ENCODE peak calls at places on chromosomes 11 and 22, in ten cellular contexts. Q is small intestine; I is hepatocyte; H is Peyer's patch; V is CD8-positive, alpha-beta memory T cell; N is sigmoid colon; U is cardiac muscle cell; X is heart left ventricle; Z is astrocyte; W is bronchial epithelial cell. G is an unnamed sample.

GRCh38 chr11:396948-397548 is 3.0 kb downstream of the PKP3 start:
- DNase-seq in I (no peak), Z (peak; percentile 52), V (peak; percentile 36), H (peak; percentile 86), Q (no peak), N (peak; percentile 82), W (no peak), X (peak; percentile 56), U (no peak), G (peak; percentile 68)

GRCh38 chr11:20000393-20001134 is 159.7 kb downstream of the DBX1 start:
- DNase-seq in V (no peak), W (no peak), I (peak; percentile 61), U (peak; percentile 91), N (no peak), H (peak; percentile 47), Q (no peak), Z (no peak), X (peak; percentile 31), G (no peak)

GRCh38 chr11:61712301-61712700 is 32.1 kb downstream of the DAGLA start:
- DNase-seq in U (no peak), Z (no peak), V (no peak), Q (no peak), I (no peak), H (no peak), X (no peak), N (no peak), W (no peak), G (no peak)

GRCh38 chr11:27242591-27242990 is 120.4 kb downstream of the CCDC34 start:
- DNase-seq in X (no peak), H (no peak), Z (peak; percentile 100), Q (no peak), W (no peak), U (no peak), I (no peak), N (no peak), V (no peak), G (peak; percentile 38)

GRCh38 chr11:1458340-1459218 is 28.0 kb downstream of the MOB2 start:
- DNase-seq in Z (no peak), I (peak; percentile 75), V (no peak), U (peak; percentile 73), X (peak; percentile 45), W (peak; percentile 16), Q (peak; percentile 52), N (peak; percentile 96), H (peak; percentile 77), G (no peak)

GRCh38 chr11:26621147-26621546 is 49.1 kb upstream of the MUC15 start:
- DNase-seq in Q (no peak), I (peak; percentile 16), W (peak; percentile 97), V (no peak), H (no peak), N (no peak), U (no peak), X (no peak), Z (peak; percentile 84), G (peak; percentile 43)

GRCh38 chr11:19729141-19729540 is 16.5 kb downstream of the NAV2 start:
- DNase-seq in W (no peak), Q (no peak), I (no peak), X (no peak), V (no peak), H (no peak), Z (no peak), N (no peak), U (no peak), G (no peak)

GRCh38 chr11:11731311-11732083 is 109.7 kb upstream of the GALNT18 start:
- DNase-seq in Q (no peak), I (no peak), X (no peak), Z (peak; percentile 61), U (no peak), H (no peak), N (no peak), V (no peak), W (peak; percentile 95), G (peak; percentile 32)

GRCh38 chr11:71223081-71223405 is 29.3 kb downstream of the SHANK2 start:
- DNase-seq in Z (no peak), W (no peak), U (no peak), N (no peak), H (no peak), Q (no peak), X (no peak), I (no peak), V (no peak), G (no peak)

GRCh38 chr22:41913842-41914534 is 886 bp downstream of the SHISA8 start:
- DNase-seq in W (no peak), I (no peak), Z (no peak), N (no peak), H (no peak), V (no peak), X (no peak), Q (no peak), U (peak; percentile 48), G (no peak)
- H3K27me3 ChIP-seq in W (peaks cover 45% of the 10 kb centered on the region), I (peaks cover 85% of the 10 kb centered on the region), Z (peaks cover 58% of the 10 kb centered on the region), N (peaks cover 99% of the 10 kb centered on the region), H (peaks cover 62% of the 10 kb centered on the region), V (peaks cover 47% of the 10 kb centered on the region), X (peaks cover 56% of the 10 kb centered on the region), Q (peaks cover 6% of the 10 kb centered on the region), U (peaks cover 100% of the 10 kb centered on the region), G (peaks cover 19% of the 10 kb centered on the region)

GRCh38 chr22:20805972-20806471 is 32.1 kb downstream of the SERPIND1 start:
- DNase-seq in H (peak; percentile 10), U (no peak), W (no peak), Q (no peak), Z (no peak), V (no peak), X (no peak), I (no peak), N (no peak), G (peak; percentile 82)
- H3K36me3 ChIP-seq in H (no peaks in the 10 kb centered on the region), U (peaks cover 54% of the 10 kb centered on the region), W (peaks cover 26% of the 10 kb centered on the region), Q (peaks cover 14% of the 10 kb centered on the region), Z (peaks cover 29% of the 10 kb centered on the region), V (peaks cover 38% of the 10 kb centered on the region), X (peaks cover 89% of the 10 kb centered on the region), I (no peaks in the 10 kb centered on the region), N (peaks cover 67% of the 10 kb centered on the region), G (peaks cover 61% of the 10 kb centered on the region)

GRCh38 chr11:46388619-46389449 is 2.7 kb downstream of the CHRM4 start:
- DNase-seq in W (no peak), Z (no peak), N (no peak), U (peak; percentile 67), X (no peak), V (no peak), I (no peak), H (no peak), Q (no peak), G (no peak)

GRCh38 chr11:46391186-46391577 is 394 bp downstream of the CHRM4 start:
- DNase-seq in U (no peak), Z (no peak), V (no peak), Q (no peak), W (no peak), X (no peak), H (no peak), N (no peak), I (no peak), G (no peak)

GRCh38 chr11:46390331-46391171 is 1.0 kb downstream of the CHRM4 start:
- DNase-seq in V (no peak), X (no peak), U (no peak), I (no peak), W (no peak), N (peak; percentile 59), H (no peak), Z (no peak), Q (no peak), G (no peak)

GRCh38 chr11:46387919-46388618 is 3.5 kb downstream of the CHRM4 start:
- DNase-seq in H (no peak), W (no peak), Q (no peak), Z (no peak), X (no peak), N (no peak), U (no peak), V (no peak), I (no peak), G (no peak)

GRCh38 chr11:46389450-46390330 is 1.9 kb downstream of the CHRM4 start:
- DNase-seq in I (peak; percentile 89), N (peak; percentile 74), U (peak; percentile 90), X (peak; percentile 58), Q (peak; percentile 65), H (peak; percentile 72), V (no peak), Z (no peak), W (peak; percentile 23), G (peak; percentile 71)
- H3K27me3 ChIP-seq in I (peaks cover 43% of the 10 kb centered on the region), N (peaks cover 57% of the 10 kb centered on the region), U (peaks cover 20% of the 10 kb centered on the region), X (peaks cover 11% of the 10 kb centered on the region), Q (peaks cover 3% of the 10 kb centered on the region), H (peaks cover 32% of the 10 kb centered on the region), V (peaks cover 30% of the 10 kb centered on the region), Z (peaks cover 27% of the 10 kb centered on the region), W (peaks cover 28% of the 10 kb centered on the region), G (peaks cover 27% of the 10 kb centered on the region)

GRCh38 chr22:19052941-19053551 is 69.2 kb downstream of the DGCR2 start:
- DNase-seq in U (no peak), I (no peak), Q (no peak), N (peak; percentile 19), X (no peak), H (peak; percentile 17), W (no peak), Z (no peak), V (no peak), G (no peak)

GRCh38 chr22:19048531-19048930 is 73.7 kb downstream of the DGCR2 start:
- DNase-seq in W (no peak), Q (no peak), U (no peak), V (no peak), I (no peak), N (no peak), X (no peak), H (no peak), Z (no peak), G (no peak)

GRCh38 chr22:19051381-19051780 is 70.8 kb downstream of the DGCR2 start:
- DNase-seq in N (no peak), W (no peak), V (no peak), Q (no peak), H (no peak), Z (no peak), X (no peak), U (no peak), I (no peak), G (no peak)

GRCh38 chr22:19047993-19048392 is 74.2 kb downstream of the DGCR2 start:
- DNase-seq in W (no peak), V (no peak), N (no peak), X (no peak), Q (no peak), U (no peak), I (no peak), H (no peak), Z (no peak), G (no peak)

GRCh38 chr22:19050117-19050516 is 72.1 kb downstream of the DGCR2 start:
- DNase-seq in U (no peak), I (no peak), X (no peak), W (no peak), N (no peak), Z (no peak), Q (no peak), V (no peak), H (no peak), G (no peak)
- H3K36me3 ChIP-seq in U (peaks cover 53% of the 10 kb centered on the region), I (peaks cover 3% of the 10 kb centered on the region), X (peaks cover 53% of the 10 kb centered on the region), W (peaks cover 19% of the 10 kb centered on the region), N (peaks cover 35% of the 10 kb centered on the region), Z (peaks cover 21% of the 10 kb centered on the region), Q (peaks cover 21% of the 10 kb centered on the region), V (peaks cover 44% of the 10 kb centered on the region), H (no peaks in the 10 kb centered on the region), G (peaks cover 33% of the 10 kb centered on the region)

GRCh38 chr22:39723899-39724351 is 153.4 kb downstream of the CACNA1I start:
- DNase-seq in V (no peak), U (no peak), Q (peak; percentile 94), X (no peak), H (peak; percentile 91), N (no peak), I (peak; percentile 74), W (peak; percentile 41), Z (peak; percentile 50), G (peak; percentile 40)
- H3K27me3 ChIP-seq in V (no peaks in the 10 kb centered on the region), U (peaks cover 4% of the 10 kb centered on the region), Q (no peaks in the 10 kb centered on the region), X (peaks cover 18% of the 10 kb centered on the region), H (no peaks in the 10 kb centered on the region), N (peaks cover 4% of the 10 kb centered on the region), I (no peaks in the 10 kb centered on the region), W (peaks cover 9% of the 10 kb centered on the region), Z (peaks cover 25% of the 10 kb centered on the region), G (no peaks in the 10 kb centered on the region)